ENCODE peak calls at places on chromosomes 1 and 21, in ten cellular contexts. H is spleen, F is esophagus muscularis mucosa, W is breast epithelium, U is sigmoid colon, G is upper lobe of left lung, E is HCT116, R is K562, B is endothelial cell of umbilical vein, L is transverse colon. Z is an unnamed sample.

GRCh38 chr1:64042331-64043100 is 160.9 kb upstream of the UBE2U start:
- DNase-seq in U (peak), L (no peak), B (peak), E (no peak), H (no peak), G (peak), R (no peak), W (no peak), F (peak), Z (peak)

GRCh38 chr1:216223521-216223920 is 199.7 kb downstream of the USH2A start:
- DNase-seq in W (no peak), L (no peak), B (no peak), U (no peak), G (no peak), R (no peak), H (no peak), E (no peak), F (no peak), Z (no peak)

GRCh38 chr1:13759072-13759471 is 59.1 kb downstream of the PRDM2 start:
- DNase-seq in F (peak), W (no peak), U (no peak), B (no peak), R (no peak), G (no peak), E (peak), H (no peak), L (no peak), Z (no peak)

GRCh38 chr1:207277241-207277640 is 44.2 kb upstream of the CD55 start:
- DNase-seq in B (peak), E (no peak), U (no peak), W (no peak), H (no peak), F (no peak), G (no peak), R (no peak), L (no peak), Z (no peak)

GRCh38 chr21:36676039-36676950 is 22.6 kb upstream of the SIM2 start:
- DNase-seq in G (no peak), R (no peak), H (no peak), L (no peak), E (no peak), F (no peak), B (no peak), U (no peak), W (no peak), Z (no peak)

GRCh38 chr21:37862536-37862935 is 53.7 kb downstream of the KCNJ6 start:
- DNase-seq in G (peak), U (no peak), R (no peak), H (no peak), L (no peak), E (no peak), F (peak), B (peak), W (no peak), Z (no peak)

GRCh38 chr1:59179673-59180072 is 117.2 kb upstream of the FGGY start:
- DNase-seq in W (no peak), B (peak), L (no peak), F (peak), E (no peak), R (no peak), G (no peak), H (no peak), U (no peak), Z (no peak)

GRCh38 chr1:22452401-22452963 is 831 bp downstream of the ZBTB40 start:
- DNase-seq in H (no peak), G (no peak), U (no peak), W (no peak), B (peak), F (peak), L (peak), R (no peak), E (no peak), Z (no peak)

GRCh38 chr1:200131551-200132125 is 104.1 kb downstream of the NR5A2 start:
- DNase-seq in R (no peak), W (no peak), B (peak), F (no peak), G (no peak), H (no peak), E (peak), L (no peak), U (no peak), Z (no peak)

GRCh38 chr1:81231729-81232038 is 569.0 kb upstream of the ADGRL2 start:
- DNase-seq in L (no peak), R (no peak), E (no peak), H (no peak), G (no peak), F (no peak), W (no peak), U (no peak), B (no peak), Z (no peak)

GRCh38 chr1:7378346-7379130 is 392.6 kb upstream of the VAMP3 start:
- DNase-seq in W (no peak), R (no peak), G (peak), B (no peak), U (peak), E (no peak), H (peak), F (peak), L (no peak), Z (peak)

GRCh38 chr1:61606448-61607312 is 118.3 kb downstream of the TM2D1 start:
- DNase-seq in W (no peak), R (no peak), U (peak), E (no peak), G (peak), F (peak), L (peak), B (peak), H (no peak), Z (peak)

GRCh38 chr1:31297273-31298247 is 728 bp downstream of the ZCCHC17 start:
- DNase-seq in W (no peak), R (peak), G (no peak), B (peak), H (no peak), L (no peak), U (no peak), E (no peak), F (no peak), Z (no peak)

GRCh38 chr1:163874070-163874469 is 552.3 kb downstream of the NUF2 start:
- DNase-seq in E (no peak), L (no peak), H (no peak), G (no peak), F (no peak), B (no peak), W (no peak), R (no peak), U (no peak), Z (no peak)

GRCh38 chr1:59083946-59084865 is 212.7 kb upstream of the FGGY start:
- DNase-seq in H (no peak), F (no peak), E (no peak), L (no peak), U (no peak), W (no peak), G (no peak), R (no peak), B (peak), Z (no peak)

GRCh38 chr1:93740601-93741031 is 59.0 kb upstream of the BCAR3 start:
- DNase-seq in R (no peak), F (no peak), U (no peak), W (no peak), L (no peak), B (peak), E (no peak), H (peak), G (no peak), Z (no peak)

GRCh38 chr21:41481191-41481590 is 26.8 kb downstream of the TMPRSS2 start:
- DNase-seq in H (no peak), R (no peak), W (no peak), F (no peak), U (no peak), B (no peak), L (no peak), G (no peak), E (no peak), Z (no peak)

GRCh38 chr1:16226495-16227179 is 10.3 kb downstream of the CPLANE2 start:
- DNase-seq in H (no peak), F (no peak), G (peak), L (peak), U (peak), E (no peak), W (no peak), R (no peak), B (no peak), Z (peak)

GRCh38 chr21:45302082-45303061 is 14.7 kb upstream of the POFUT2 start:
- DNase-seq in B (peak), R (no peak), U (peak), W (no peak), F (no peak), G (peak), E (no peak), L (peak), H (peak), Z (peak)

GRCh38 chr1:32352831-32353383 is 9.4 kb downstream of the FAM229A start:
- DNase-seq in H (no peak), G (no peak), F (no peak), W (no peak), B (no peak), U (no peak), R (no peak), E (no peak), L (no peak), Z (no peak)

GRCh38 chr1:197915797-197916686 is 1.1 kb upstream of the LHX9 start:
- DNase-seq in E (peak), F (no peak), R (no peak), L (peak), W (no peak), U (no peak), B (peak), G (no peak), H (peak), Z (no peak)

GRCh38 chr1:91732291-91732953 is 153.5 kb downstream of the TGFBR3 start:
- DNase-seq in L (no peak), F (no peak), W (no peak), R (peak), G (no peak), E (peak), B (peak), U (peak), H (no peak), Z (no peak)

GRCh38 chr1:55582078-55582477 is 366.9 kb upstream of the USP24 start:
- DNase-seq in E (no peak), B (no peak), H (no peak), L (no peak), G (no peak), W (no peak), F (peak), U (no peak), R (no peak), Z (no peak)

GRCh38 chr1:41296476-41296875 is 54.4 kb upstream of the SCMH1 start:
- DNase-seq in E (no peak), W (no peak), H (no peak), B (no peak), F (no peak), R (no peak), U (no peak), L (no peak), G (no peak), Z (peak)

GRCh38 chr1:27656157-27656893 is 15.7 kb downstream of the IFI6 start:
- DNase-seq in G (peak), B (no peak), U (peak), F (no peak), E (no peak), H (peak), R (no peak), L (peak), W (no peak), Z (no peak)

GRCh38 chr1:43405876-43406234 is 16.2 kb downstream of the SZT2 start:
- DNase-seq in U (no peak), B (no peak), F (no peak), G (no peak), H (no peak), L (no peak), E (no peak), W (no peak), R (no peak), Z (no peak)

GRCh38 chr1:232555581-232556189 is 74.2 kb downstream of the SIPA1L2 start:
- DNase-seq in U (no peak), F (no peak), H (no peak), R (no peak), B (no peak), E (no peak), L (no peak), G (no peak), W (no peak), Z (no peak)

GRCh38 chr1:47224676-47225399 is 7.2 kb downstream of the TAL1 start:
- DNase-seq in B (no peak), U (no peak), E (no peak), G (no peak), L (no peak), R (no peak), H (no peak), W (no peak), F (no peak), Z (no peak)

GRCh38 chr1:113734357-113735055 is 24.8 kb downstream of the PHTF1 start:
- DNase-seq in G (no peak), R (no peak), W (no peak), E (no peak), U (no peak), H (no peak), B (no peak), F (no peak), L (no peak), Z (no peak)

GRCh38 chr1:117067528-117068370 is 7.6 kb downstream of the TTF2 start:
- DNase-seq in E (peak), F (no peak), H (no peak), U (peak), L (peak), R (peak), B (peak), G (peak), W (no peak), Z (peak)

GRCh38 chr1:209960926-209961325 is 22.9 kb downstream of the SYT14 start:
- DNase-seq in E (no peak), B (no peak), H (no peak), G (no peak), F (no peak), L (no peak), W (no peak), R (no peak), U (no peak), Z (no peak)

GRCh38 chr1:9909222-9910046 is 635 bp downstream of the CTNNBIP1 start:
- DNase-seq in W (no peak), L (peak), B (peak), H (peak), R (peak), F (no peak), E (no peak), G (no peak), U (peak), Z (peak)

GRCh38 chr1:48916121-48917069 is 139.7 kb upstream of the BEND5 start:
- DNase-seq in F (no peak), U (no peak), B (peak), H (no peak), E (peak), G (no peak), R (no peak), W (no peak), L (no peak), Z (no peak)

GRCh38 chr1:61005572-61006386 is 76.6 kb upstream of the NFIA start:
- DNase-seq in F (no peak), G (no peak), R (no peak), L (no peak), H (no peak), U (no peak), E (no peak), W (no peak), B (no peak), Z (no peak)

GRCh38 chr1:245085508-245086095 is 69.2 kb upstream of the KIF26B start:
- DNase-seq in B (no peak), G (peak), E (peak), W (no peak), R (no peak), F (peak), L (no peak), U (no peak), H (no peak), Z (no peak)

GRCh38 chr1:108815566-108815965 is 41.3 kb downstream of the AKNAD1 start:
- DNase-seq in H (no peak), U (no peak), E (no peak), F (no peak), B (no peak), G (no peak), L (no peak), W (no peak), R (no peak), Z (no peak)

GRCh38 chr1:108817811-108818210 is 39.1 kb downstream of the AKNAD1 start:
- DNase-seq in G (no peak), L (no peak), R (no peak), W (no peak), B (no peak), H (no peak), F (no peak), E (no peak), U (no peak), Z (no peak)

GRCh38 chr1:108817016-108817415 is 39.9 kb downstream of the AKNAD1 start:
- DNase-seq in E (no peak), F (no peak), U (no peak), L (peak), R (no peak), B (no peak), G (peak), H (no peak), W (no peak), Z (no peak)

GRCh38 chr1:108814343-108815125 is 42.4 kb downstream of the AKNAD1 start:
- DNase-seq in E (no peak), L (no peak), R (no peak), W (no peak), B (no peak), F (no peak), H (no peak), G (no peak), U (no peak), Z (no peak)

DNA sequence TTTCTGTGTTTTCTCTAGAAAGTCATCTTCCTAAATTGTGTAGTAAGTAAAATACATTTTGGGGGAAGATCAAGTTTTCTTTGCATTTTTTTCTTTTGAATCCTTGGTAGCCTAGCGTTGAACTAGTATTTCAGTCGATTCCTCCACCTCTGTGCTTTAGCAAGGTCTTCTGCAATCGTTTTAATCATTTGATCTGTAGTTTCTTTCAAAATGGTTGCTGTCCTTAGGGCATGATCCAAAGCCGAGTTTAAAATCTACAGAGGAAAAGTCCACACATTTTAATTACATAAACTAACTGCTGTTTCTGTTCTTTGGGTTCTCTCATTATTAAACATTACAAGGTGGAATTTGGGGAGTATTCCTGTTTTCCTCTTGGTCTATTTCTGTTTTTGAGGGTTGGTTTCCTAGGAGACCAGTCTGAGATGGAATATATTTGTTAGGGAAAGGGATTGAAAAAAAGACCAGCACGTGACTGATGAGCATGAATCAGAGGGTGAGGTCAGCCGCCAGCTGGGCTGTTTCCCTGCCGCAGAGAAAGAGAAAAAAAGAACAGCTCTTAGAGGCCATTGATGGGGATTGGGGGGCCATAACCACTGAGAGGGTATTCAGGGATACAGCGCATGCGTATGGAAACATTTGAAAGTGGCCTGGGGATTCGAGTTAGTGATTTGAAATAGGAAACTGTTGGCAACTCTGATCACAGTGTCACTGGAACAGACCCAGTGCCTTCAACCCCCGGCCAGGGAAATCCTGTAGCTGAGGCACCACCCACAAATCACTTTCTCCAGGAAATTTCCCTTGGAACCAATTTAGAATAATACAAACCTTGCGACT is 40.6 kb downstream of the AKNAD1 start:
- DNase-seq in F (no peak), B (peak), W (peak), U (peak), E (no peak), R (peak), L (peak), G (peak), H (no peak), Z (peak)
- TF ChIP-seq POLR2AphosphoS5 in F (peak), B (peak), W (peak), U (peak), E (no peak), R (no peak), L (peak), G (no peak), H (peak), Z (peak)

DNA sequence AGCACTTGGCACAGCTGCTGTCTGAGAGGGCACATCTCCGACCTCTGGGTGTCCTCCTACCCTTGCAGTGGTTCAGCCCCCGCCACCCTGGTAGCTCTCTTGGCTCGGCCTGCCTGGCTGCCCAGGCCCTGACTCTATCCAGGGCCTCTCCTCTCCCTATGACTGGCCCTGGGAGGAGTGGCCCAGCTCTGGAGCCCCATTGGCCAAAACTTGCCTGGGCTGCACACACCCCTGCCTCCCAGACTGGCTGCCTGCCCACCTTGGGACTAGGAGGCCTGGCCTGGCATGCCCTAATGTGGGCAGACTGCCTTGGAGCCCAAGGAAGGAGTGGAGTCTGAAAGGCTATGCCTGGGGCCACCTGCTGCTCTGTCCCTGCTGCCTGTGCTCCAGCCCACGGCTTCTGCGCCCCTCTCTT is 33.6 kb downstream of the ACOT11 start:
- DNase-seq in L (peak), R (no peak), H (no peak), U (peak), G (peak), B (peak), W (peak), F (peak), E (peak), Z (peak)
- H3K27ac ChIP-seq in L (peak), R (no peak), H (no peak), U (peak), G (peak), B (no peak), W (peak), F (peak), E (no peak), Z (peak)

GRCh38 chr1:167416506-167416905 is 101.8 kb downstream of the CD247 start:
- DNase-seq in L (no peak), F (no peak), E (no peak), H (no peak), B (no peak), U (no peak), G (peak), W (no peak), R (no peak), Z (no peak)

GRCh38 chr1:167425482-167425881 is 92.8 kb downstream of the CD247 start:
- DNase-seq in B (no peak), F (no peak), U (no peak), L (no peak), R (no peak), E (no peak), G (no peak), H (no peak), W (no peak), Z (no peak)

GRCh38 chr1:167418397-167418796 is 99.9 kb downstream of the CD247 start:
- DNase-seq in R (no peak), E (no peak), H (no peak), L (no peak), W (no peak), G (no peak), F (no peak), B (no peak), U (no peak), Z (no peak)

GRCh38 chr1:167424038-167424619 is 94.2 kb downstream of the CD247 start:
- DNase-seq in E (no peak), L (no peak), B (no peak), W (no peak), H (no peak), U (no peak), G (no peak), R (no peak), F (no peak), Z (no peak)

DNA sequence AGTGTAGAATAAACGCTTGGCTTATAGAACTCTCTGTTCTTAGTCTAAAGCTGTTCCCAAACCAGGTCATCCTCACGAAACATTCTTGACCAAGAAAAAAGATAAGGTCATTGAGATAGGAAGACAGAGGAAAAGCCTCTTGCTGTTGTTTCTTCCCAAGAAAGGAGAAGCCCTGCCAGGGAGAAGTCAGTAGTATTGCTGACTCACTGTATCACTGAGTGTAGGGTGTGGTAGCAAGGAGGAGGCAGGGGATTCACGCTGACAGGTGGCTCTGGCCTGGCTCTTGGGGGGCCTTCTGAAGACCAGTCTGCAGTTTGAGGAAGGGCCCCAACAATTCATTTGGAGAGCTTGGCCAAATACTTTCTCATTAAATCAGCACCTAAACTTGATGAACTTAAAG is 97.8 kb downstream of the CD247 start:
- DNase-seq in F (no peak), W (no peak), G (no peak), H (no peak), U (no peak), R (no peak), L (no peak), B (no peak), E (no peak), Z (no peak)
- TF ChIP-seq POLR2A in F (no peak), W (no peak), G (no peak), H (no peak), U (no peak), R (no peak), L (no peak), B (no peak), E (no peak), Z (no peak)

DNA sequence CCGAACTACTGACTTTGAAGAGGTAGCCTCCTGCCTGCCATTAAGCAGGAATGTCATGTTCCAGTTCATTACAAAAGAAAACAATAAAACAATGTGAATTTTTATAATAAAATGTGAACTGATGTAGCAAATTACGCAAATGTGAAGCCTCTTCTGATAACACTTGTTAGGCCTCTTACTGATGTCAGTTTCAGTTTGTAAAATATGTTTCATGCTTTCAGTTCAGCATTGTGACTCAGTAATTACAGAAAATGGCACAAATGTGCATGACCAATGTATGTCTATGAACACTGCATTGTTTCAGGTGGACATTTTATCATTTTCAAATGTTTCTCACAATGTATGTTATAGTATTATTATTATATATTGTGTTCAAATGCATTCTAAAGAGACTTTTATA is 159.8 kb upstream of the SGIP1 start:
- DNase-seq in E (no peak), L (no peak), R (no peak), G (no peak), H (no peak), F (no peak), U (no peak), B (no peak), W (no peak), Z (no peak)
- TF ChIP-seq POLR2AphosphoS5 in E (no peak), L (no peak), R (no peak), G (no peak), H (no peak), F (no peak), U (no peak), B (no peak), W (no peak), Z (no peak)

Z was measured in stomach.